ENCODE peak calls at places on chromosome 22, in nine cellular contexts. One of them, this sample, is unnamed.

GRCh38 chr22:45071618-45072017 is 61.8 kb upstream of the PHF21B start:
- DNase-seq in GM10248: no peak
- DNase-seq in GM23338: no peak
- DNase-seq in SK-N-SH: no peak
- DNase-seq in activated CD4-positive, CD25-positive, alpha-beta regulatory T cell: no peak
- DNase-seq in NCI-H510A treated with DMSO at 0.1 percent for 48 hours: no peak
- DNase-seq in COR-L47: no peak
- DNase-seq in hypothalamus: no peak
- DNase-seq in neural crest cell: no peak
- DNase-seq in this sample: no peak

GRCh38 chr22:27866136-27867091 is 52.6 kb downstream of the PITPNB start:
- DNase-seq in GM10248: no peak
- DNase-seq in GM23338: no peak
- DNase-seq in SK-N-SH: no peak
- DNase-seq in activated CD4-positive, CD25-positive, alpha-beta regulatory T cell: no peak
- DNase-seq in NCI-H510A treated with DMSO at 0.1 percent for 48 hours: no peak
- DNase-seq in COR-L47: no peak
- DNase-seq in hypothalamus: no peak
- DNase-seq in neural crest cell: no peak
- DNase-seq in this sample: no peak

GRCh38 chr22:37526376-37526775 is 7.2 kb upstream of the CARD10 start:
- DNase-seq in GM10248: no peak
- DNase-seq in GM23338: no peak
- DNase-seq in SK-N-SH: no peak
- DNase-seq in activated CD4-positive, CD25-positive, alpha-beta regulatory T cell: no peak
- DNase-seq in NCI-H510A treated with DMSO at 0.1 percent for 48 hours: no peak
- DNase-seq in COR-L47: no peak
- DNase-seq in hypothalamus: no peak
- DNase-seq in neural crest cell: no peak
- DNase-seq in this sample: no peak

GRCh38 chr22:41966607-41967240 is 2.5 kb upstream of the SEPTIN3 start:
- DNase-seq in GM10248: peak; percentile 63
- DNase-seq in GM23338: peak; percentile 83
- DNase-seq in SK-N-SH: peak; percentile 23
- DNase-seq in activated CD4-positive, CD25-positive, alpha-beta regulatory T cell: no peak
- DNase-seq in NCI-H510A treated with DMSO at 0.1 percent for 48 hours: peak; percentile 37
- DNase-seq in COR-L47: peak; percentile 37
- DNase-seq in hypothalamus: peak; percentile 41
- DNase-seq in neural crest cell: no peak
- DNase-seq in this sample: peak; percentile 49

GRCh38 chr22:19871845-19872778 is 17.4 kb upstream of the GNB1L start:
- DNase-seq in GM10248: no peak
- DNase-seq in GM23338: no peak
- DNase-seq in SK-N-SH: no peak
- DNase-seq in activated CD4-positive, CD25-positive, alpha-beta regulatory T cell: no peak
- DNase-seq in NCI-H510A treated with DMSO at 0.1 percent for 48 hours: no peak
- DNase-seq in COR-L47: no peak
- DNase-seq in hypothalamus: no peak
- DNase-seq in neural crest cell: no peak
- DNase-seq in this sample: no peak

GRCh38 chr22:24525416-24526037 is 29.4 kb downstream of the GUCD1 start:
- DNase-seq in GM10248: peak; percentile 85
- DNase-seq in GM23338: peak; percentile 92
- DNase-seq in SK-N-SH: peak; percentile 77
- DNase-seq in activated CD4-positive, CD25-positive, alpha-beta regulatory T cell: peak; percentile 46
- DNase-seq in NCI-H510A treated with DMSO at 0.1 percent for 48 hours: peak; percentile 52
- DNase-seq in COR-L47: peak; percentile 37
- DNase-seq in hypothalamus: peak; percentile 22
- DNase-seq in neural crest cell: peak; percentile 79
- DNase-seq in this sample: peak; percentile 63

GRCh38 chr22:21661991-21662390 is 3.8 kb upstream of the PPIL2 start:
- DNase-seq in GM10248: no peak
- DNase-seq in GM23338: no peak
- DNase-seq in SK-N-SH: no peak
- DNase-seq in activated CD4-positive, CD25-positive, alpha-beta regulatory T cell: no peak
- DNase-seq in NCI-H510A treated with DMSO at 0.1 percent for 48 hours: no peak
- DNase-seq in COR-L47: no peak
- DNase-seq in hypothalamus: no peak
- DNase-seq in neural crest cell: no peak
- DNase-seq in this sample: no peak

GRCh38 chr22:17867160-17867785 is 93.0 kb upstream of the BID start:
- DNase-seq in GM10248: no peak
- DNase-seq in GM23338: no peak
- DNase-seq in SK-N-SH: peak; percentile 41
- DNase-seq in activated CD4-positive, CD25-positive, alpha-beta regulatory T cell: no peak
- DNase-seq in NCI-H510A treated with DMSO at 0.1 percent for 48 hours: no peak
- DNase-seq in COR-L47: no peak
- DNase-seq in hypothalamus: no peak
- DNase-seq in neural crest cell: no peak
- DNase-seq in this sample: no peak

GRCh38 chr22:50507421-50507990 is at the start of gene LMF2:
- DNase-seq in GM10248: peak; percentile 98
- DNase-seq in GM23338: peak; percentile 83
- DNase-seq in SK-N-SH: peak; percentile 98
- DNase-seq in activated CD4-positive, CD25-positive, alpha-beta regulatory T cell: peak; percentile 100
- DNase-seq in NCI-H510A treated with DMSO at 0.1 percent for 48 hours: peak; percentile 47
- DNase-seq in COR-L47: no peak
- DNase-seq in hypothalamus: peak; percentile 100
- DNase-seq in neural crest cell: peak; percentile 91
- DNase-seq in this sample: peak; percentile 99

GRCh38 chr22:30190619-30191018 is 55.9 kb downstream of the LIF start:
- DNase-seq in GM10248: no peak
- DNase-seq in GM23338: no peak
- DNase-seq in SK-N-SH: no peak
- DNase-seq in activated CD4-positive, CD25-positive, alpha-beta regulatory T cell: no peak
- DNase-seq in NCI-H510A treated with DMSO at 0.1 percent for 48 hours: no peak
- DNase-seq in COR-L47: no peak
- DNase-seq in hypothalamus: no peak
- DNase-seq in neural crest cell: no peak
- DNase-seq in this sample: no peak

GRCh38 chr22:40436460-40437431 is 66.4 kb downstream of the SGSM3 start:
- DNase-seq in GM10248: peak; percentile 53
- DNase-seq in GM23338: peak; percentile 79
- DNase-seq in SK-N-SH: peak; percentile 39
- DNase-seq in activated CD4-positive, CD25-positive, alpha-beta regulatory T cell: no peak
- DNase-seq in NCI-H510A treated with DMSO at 0.1 percent for 48 hours: peak; percentile 59
- DNase-seq in COR-L47: peak; percentile 55
- DNase-seq in hypothalamus: peak; percentile 35
- DNase-seq in neural crest cell: no peak
- DNase-seq in this sample: no peak

GRCh38 chr22:46518542-46519325 is 18.7 kb downstream of the CELSR1 start:
- DNase-seq in GM10248: no peak
- DNase-seq in GM23338: no peak
- DNase-seq in SK-N-SH: no peak
- DNase-seq in activated CD4-positive, CD25-positive, alpha-beta regulatory T cell: no peak
- DNase-seq in NCI-H510A treated with DMSO at 0.1 percent for 48 hours: no peak
- DNase-seq in COR-L47: no peak
- DNase-seq in hypothalamus: no peak
- DNase-seq in neural crest cell: no peak
- DNase-seq in this sample: no peak

GRCh38 chr22:38454361-38455062 is 487 bp downstream of the KCNJ4 start:
- DNase-seq in GM10248: peak; percentile 54
- DNase-seq in GM23338: no peak
- DNase-seq in SK-N-SH: peak; percentile 54
- DNase-seq in activated CD4-positive, CD25-positive, alpha-beta regulatory T cell: no peak
- DNase-seq in NCI-H510A treated with DMSO at 0.1 percent for 48 hours: no peak
- DNase-seq in COR-L47: no peak
- DNase-seq in hypothalamus: no peak
- DNase-seq in neural crest cell: no peak
- DNase-seq in this sample: peak; percentile 72

GRCh38 chr22:23912293-23912903 is 18.2 kb downstream of the MIF start:
- DNase-seq in GM10248: no peak
- DNase-seq in GM23338: no peak
- DNase-seq in SK-N-SH: no peak
- DNase-seq in activated CD4-positive, CD25-positive, alpha-beta regulatory T cell: no peak
- DNase-seq in NCI-H510A treated with DMSO at 0.1 percent for 48 hours: no peak
- DNase-seq in COR-L47: no peak
- DNase-seq in hypothalamus: no peak
- DNase-seq in neural crest cell: no peak
- DNase-seq in this sample: no peak

GRCh38 chr22:42270178-42270511 is 308 bp downstream of the TCF20 start:
- DNase-seq in GM10248: no peak
- DNase-seq in GM23338: peak; percentile 70
- DNase-seq in SK-N-SH: no peak
- DNase-seq in activated CD4-positive, CD25-positive, alpha-beta regulatory T cell: no peak
- DNase-seq in NCI-H510A treated with DMSO at 0.1 percent for 48 hours: no peak
- DNase-seq in COR-L47: no peak
- DNase-seq in hypothalamus: no peak
- DNase-seq in neural crest cell: no peak
- DNase-seq in this sample: no peak

GRCh38 chr22:48925450-48925849 is 902.2 kb downstream of the BRD1 start:
- DNase-seq in GM10248: no peak
- DNase-seq in GM23338: no peak
- DNase-seq in SK-N-SH: no peak
- DNase-seq in activated CD4-positive, CD25-positive, alpha-beta regulatory T cell: no peak
- DNase-seq in NCI-H510A treated with DMSO at 0.1 percent for 48 hours: no peak
- DNase-seq in COR-L47: no peak
- DNase-seq in hypothalamus: no peak
- DNase-seq in neural crest cell: no peak
- DNase-seq in this sample: no peak